ENCODE peak calls at places on chromosomes 11 and 22, in nine cellular contexts. K, F, O, I, P, W, L, B and N are unnamed samples.

GRCh38 chr11:96755209-96755608 is 365.4 kb downstream of the JRKL start:
- DNase-seq in K (no peak), F (no peak), O (no peak), I (no peak), P (no peak), W (no peak), L (no peak), B (no peak), N (no peak)

GRCh38 chr11:1345752-1346513 is 36.5 kb upstream of the TOLLIP start:
- DNase-seq in K (no peak), F (no peak), O (no peak), I (no peak), P (no peak), W (no peak), L (no peak), B (no peak), N (no peak)

GRCh38 chr22:18980829-18981228 is 44.7 kb upstream of the PRODH start:
- DNase-seq in K (no peak), F (no peak), O (no peak), I (no peak), P (no peak), W (no peak), L (no peak), B (no peak), N (no peak)

GRCh38 chr11:47869548-47870393 is 21.6 kb upstream of the NUP160 start:
- DNase-seq in K (peak; percentile 49), F (no peak), O (no peak), I (no peak), P (peak; percentile 58), W (no peak), L (no peak), B (no peak), N (no peak)

GRCh38 chr22:35915477-35916013 is 113.1 kb downstream of the RBFOX2 start:
- DNase-seq in K (peak; percentile 53), F (no peak), O (no peak), I (no peak), P (no peak), W (no peak), L (no peak), B (no peak), N (peak; percentile 12)

GRCh38 chr22:32574957-32575893 is 100.6 kb downstream of the FBXO7 start:
- DNase-seq in K (no peak), F (no peak), O (no peak), I (no peak), P (no peak), W (no peak), L (peak; percentile 46), B (no peak), N (no peak)

GRCh38 chr11:59918494-59918893 is 19.7 kb upstream of the OOSP1 start:
- DNase-seq in K (peak; percentile 31), F (peak; percentile 43), O (no peak), I (no peak), P (no peak), W (no peak), L (no peak), B (no peak), N (no peak)

GRCh38 chr11:132655187-132655855 is 877.0 kb downstream of the OPCML start:
- DNase-seq in K (no peak), F (no peak), O (no peak), I (no peak), P (no peak), W (no peak), L (no peak), B (no peak), N (no peak)

GRCh38 chr11:75068559-75068958 is 28.1 kb downstream of the OR2AT4 start:
- DNase-seq in K (no peak), F (no peak), O (no peak), I (no peak), P (no peak), W (no peak), L (no peak), B (no peak), N (no peak)

GRCh38 chr11:96967616-96968015 is 577.8 kb downstream of the JRKL start:
- DNase-seq in K (no peak), F (no peak), O (no peak), I (no peak), P (no peak), W (no peak), L (no peak), B (no peak), N (no peak)

GRCh38 chr11:75777461-75778110 is 9.0 kb downstream of the DGAT2 start:
- DNase-seq in K (peak; percentile 37), F (no peak), O (no peak), I (no peak), P (no peak), W (peak; percentile 3), L (no peak), B (no peak), N (no peak)

GRCh38 chr11:118212131-118212725 is 12.6 kb downstream of the JAML start:
- DNase-seq in K (no peak), F (no peak), O (no peak), I (no peak), P (no peak), W (no peak), L (no peak), B (no peak), N (no peak)

GRCh38 chr11:92276773-92277172 is 52.2 kb downstream of the FAT3 start:
- DNase-seq in K (peak; percentile 20), F (peak; percentile 18), O (no peak), I (no peak), P (no peak), W (no peak), L (no peak), B (no peak), N (no peak)

GRCh38 chr22:36383110-36383581 is 4.6 kb downstream of the MYH9 start:
- DNase-seq in K (peak; percentile 87), F (peak; percentile 73), O (peak; percentile 68), I (no peak), P (no peak), W (no peak), L (no peak), B (no peak), N (no peak)

GRCh38 chr11:59281177-59281576 is 68.5 kb upstream of the MPEG1 start:
- DNase-seq in K (no peak), F (no peak), O (no peak), I (no peak), P (no peak), W (no peak), L (no peak), B (no peak), N (no peak)

GRCh38 chr11:86277741-86278140 is 24.3 kb upstream of the HIKESHI start:
- DNase-seq in K (no peak), F (no peak), O (no peak), I (no peak), P (no peak), W (no peak), L (no peak), B (no peak), N (no peak)

GRCh38 chr11:94751216-94751612 is 16.9 kb upstream of the AMOTL1 start:
- DNase-seq in K (no peak), F (no peak), O (no peak), I (no peak), P (no peak), W (no peak), L (no peak), B (no peak), N (no peak)

GRCh38 chr22:41893591-41894375 is 21.1 kb downstream of the SHISA8 start:
- DNase-seq in K (no peak), F (no peak), O (no peak), I (no peak), P (no peak), W (no peak), L (no peak), B (no peak), N (no peak)
- H3K27ac ChIP-seq in K (no peak overlapping the region), F (no peak overlapping the region), O (no peak overlapping the region), I (no peak overlapping the region), P (no peak overlapping the region), W (no peak overlapping the region), L (no peak overlapping the region), B (no peak overlapping the region), N (peak overlapping the region; percentile 32)

GRCh38 chr11:33375236-33375635 is 118.1 kb downstream of the HIPK3 start:
- DNase-seq in K (no peak), F (no peak), O (no peak), I (no peak), P (no peak), W (no peak), L (no peak), B (no peak), N (no peak)

GRCh38 chr11:33373636-33374035 is 116.5 kb downstream of the HIPK3 start:
- DNase-seq in K (peak; percentile 27), F (no peak), O (no peak), I (no peak), P (no peak), W (no peak), L (no peak), B (no peak), N (no peak)

GRCh38 chr11:33368931-33369330 is 111.8 kb downstream of the HIPK3 start:
- DNase-seq in K (no peak), F (no peak), O (no peak), I (no peak), P (no peak), W (no peak), L (no peak), B (no peak), N (no peak)

GRCh38 chr11:33366918-33367317 is 109.7 kb downstream of the HIPK3 start:
- DNase-seq in K (no peak), F (no peak), O (no peak), I (no peak), P (no peak), W (no peak), L (no peak), B (no peak), N (no peak)

GRCh38 chr11:33371049-33371448 is 113.9 kb downstream of the HIPK3 start:
- DNase-seq in K (no peak), F (no peak), O (no peak), I (no peak), P (no peak), W (no peak), L (no peak), B (no peak), N (no peak)
- TF ChIP-seq CTCF in K (peak; percentile 17), F (peak; percentile 16), O (no peak), I (no peak), P (no peak), W (no peak), L (no peak), B (no peak), N (no peak)

GRCh38 chr11:128806496-128807261 is 60.4 kb downstream of the KCNJ1 start:
- DNase-seq in K (no peak), F (no peak), O (no peak), I (no peak), P (no peak), W (no peak), L (no peak), B (no peak), N (no peak)
- H3K27ac ChIP-seq in K (no peak overlapping the region), F (no peak overlapping the region), O (no peak overlapping the region), I (no peak overlapping the region), P (no peak overlapping the region), W (no peak overlapping the region), L (no peak overlapping the region), B (no peak overlapping the region), N (no peak overlapping the region)

DNA sequence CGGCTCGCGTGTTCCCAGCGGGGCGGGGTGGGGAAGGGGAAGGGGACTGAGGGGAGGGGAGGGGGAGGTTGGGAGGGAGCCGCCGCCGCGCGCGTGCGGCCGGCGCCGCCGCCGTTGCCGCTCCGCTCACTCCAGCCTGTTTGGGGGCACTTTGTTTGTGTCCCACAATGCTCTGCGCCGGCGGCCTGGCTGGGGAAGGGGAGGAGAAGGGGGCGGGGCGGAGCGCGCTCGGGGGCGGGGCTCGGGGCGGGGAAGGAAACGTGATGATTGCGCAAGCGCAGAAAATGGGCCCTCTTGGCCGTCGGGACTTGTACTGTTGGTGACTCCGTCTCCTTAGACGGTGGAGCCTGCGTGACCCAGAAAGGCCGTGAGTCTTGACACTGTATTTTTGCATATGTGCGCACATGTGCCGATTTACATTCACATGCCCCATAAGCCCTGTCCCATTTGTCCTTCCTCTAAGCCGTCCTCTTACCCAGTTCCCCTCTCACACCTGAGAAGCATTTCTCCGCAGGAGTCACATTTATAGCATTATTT is at the start of gene ZBTB44:
- DNase-seq in K (peak; percentile 88), F (peak; percentile 81), O (peak; percentile 91), I (peak; percentile 92), P (peak; percentile 87), W (peak; percentile 96), L (peak; percentile 92), B (peak; percentile 92), N (peak; percentile 93)
- TF ChIP-seq CTCF in K (no peak), F (no peak), O (no peak), I (no peak), P (no peak), W (no peak), L (no peak), B (no peak), N (no peak)